ENCODE peak calls at places on chromosomes 2 and 18, in eight cellular contexts. N is Kasumi-1, C is mesothelial cell of epicardium, B is cardiac fibroblast, O is NAMALWA, J is dermis microvascular lymphatic vessel endothelial cell, A is GDM1, E is foreskin fibroblast. Z is an unnamed sample.

GRCh38 chr2:67318014-67318413 is 79.1 kb upstream of the ETAA1 start:
- DNase-seq in N (no peak), C (no peak), B (no peak), O (no peak), J (no peak), A (no peak), E (no peak), Z (no peak)

GRCh38 chr2:136024616-136025015 is 39.2 kb upstream of the DARS1 start:
- DNase-seq in N (no peak), C (no peak), B (no peak), O (no peak), J (no peak), A (no peak), E (no peak), Z (no peak)

GRCh38 chr2:153819501-153819900 is 52.2 kb upstream of the GALNT13 start:
- DNase-seq in N (no peak), C (no peak), B (no peak), O (no peak), J (no peak), A (no peak), E (no peak), Z (no peak)

GRCh38 chr2:166090900-166091299 is 36.9 kb downstream of the SCN1A start:
- DNase-seq in N (no peak), C (no peak), B (peak; percentile 67), O (no peak), J (peak; percentile 52), A (no peak), E (peak; percentile 69), Z (peak; percentile 39)

GRCh38 chr2:160736629-160737028 is 243.0 kb upstream of the RBMS1 start:
- DNase-seq in N (no peak), C (no peak), B (peak; percentile 41), O (no peak), J (no peak), A (no peak), E (peak; percentile 74), Z (peak; percentile 14)

GRCh38 chr2:154720642-154721041 is 22.1 kb downstream of the KCNJ3 start:
- DNase-seq in N (no peak), C (no peak), B (no peak), O (no peak), J (no peak), A (no peak), E (peak; percentile 31), Z (no peak)

GRCh38 chr2:227655454-227655853 is 11.2 kb upstream of the SCYGR5 start:
- DNase-seq in N (no peak), C (no peak), B (peak; percentile 91), O (no peak), J (no peak), A (no peak), E (peak; percentile 93), Z (peak; percentile 13)

GRCh38 chr2:43179947-43180346 is 46.5 kb downstream of the ZFP36L2 start:
- DNase-seq in N (no peak), C (no peak), B (no peak), O (no peak), J (no peak), A (no peak), E (no peak), Z (no peak)

GRCh38 chr2:163011035-163011434 is 172.5 kb upstream of the KCNH7 start:
- DNase-seq in N (no peak), C (no peak), B (no peak), O (no peak), J (no peak), A (no peak), E (no peak), Z (no peak)

GRCh38 chr18:57915241-57915640 is 112.1 kb upstream of the ATP8B1 start:
- DNase-seq in N (no peak), C (no peak), B (no peak), O (no peak), J (no peak), A (no peak), E (peak; percentile 53), Z (no peak)

GRCh38 chr2:33153008-33153407 is 206.3 kb downstream of the LTBP1 start:
- DNase-seq in N (no peak), C (no peak), B (peak; percentile 67), O (no peak), J (no peak), A (no peak), E (peak; percentile 87), Z (no peak)

GRCh38 chr18:32297851-32298250 is 108.0 kb downstream of the MEP1B start:
- DNase-seq in N (no peak), C (no peak), B (no peak), O (no peak), J (no peak), A (no peak), E (no peak), Z (no peak)

GRCh38 chr2:4882421-4882820 is 809.8 kb upstream of the SOX11 start:
- DNase-seq in N (no peak), C (no peak), B (no peak), O (no peak), J (no peak), A (no peak), E (no peak), Z (no peak)

GRCh38 chr2:231452799-231453508 is 11.3 kb downstream of the NCL start:
- DNase-seq in N (no peak), C (no peak), B (peak; percentile 12), O (peak; percentile 69), J (no peak), A (no peak), E (peak; percentile 51), Z (no peak)

GRCh38 chr2:128260239-128261138 is 58.2 kb downstream of the HS6ST1 start:
- DNase-seq in N (no peak), C (no peak), B (peak; percentile 90), O (no peak), J (no peak), A (no peak), E (peak; percentile 93), Z (no peak)

GRCh38 chr2:170266358-170266757 is 88.4 kb downstream of the MYO3B start:
- DNase-seq in N (no peak), C (no peak), B (no peak), O (no peak), J (no peak), A (no peak), E (no peak), Z (no peak)

GRCh38 chr2:189177441-189177840 is 2.1 kb downstream of the COL5A2 start:
- DNase-seq in N (no peak), C (no peak), B (no peak), O (no peak), J (no peak), A (no peak), E (no peak), Z (no peak)

GRCh38 chr2:130870161-130870485 is 33.4 kb downstream of the ARHGEF4 start:
- DNase-seq in N (no peak), C (no peak), B (no peak), O (no peak), J (no peak), A (no peak), E (no peak), Z (no peak)

GRCh38 chr2:201108341-201108740 is 7.6 kb upstream of the CFLAR start:
- DNase-seq in N (no peak), C (no peak), B (no peak), O (no peak), J (no peak), A (no peak), E (no peak), Z (no peak)

GRCh38 chr2:171410101-171410500 is 23.7 kb downstream of the METTL8 start:
- DNase-seq in N (no peak), C (no peak), B (peak; percentile 25), O (no peak), J (no peak), A (no peak), E (peak; percentile 79), Z (no peak)

GRCh38 chr18:4831791-4832375 is 365.2 kb downstream of the AKAIN1 start:
- DNase-seq in N (no peak), C (no peak), B (no peak), O (no peak), J (no peak), A (no peak), E (no peak), Z (no peak)

GRCh38 chr18:9234528-9234927 is 97.9 kb downstream of the ANKRD12 start:
- DNase-seq in N (no peak), C (no peak), B (no peak), O (no peak), J (no peak), A (no peak), E (no peak), Z (no peak)

GRCh38 chr18:21912339-21913239 is 172.0 kb downstream of the MIB1 start:
- DNase-seq in N (no peak), C (no peak), B (no peak), O (no peak), J (no peak), A (no peak), E (no peak), Z (no peak)

GRCh38 chr2:231241755-231242507 is 43.5 kb downstream of the ARMC9 start:
- DNase-seq in N (peak; percentile 1), C (no peak), B (peak; percentile 6), O (no peak), J (no peak), A (no peak), E (peak; percentile 49), Z (no peak)

GRCh38 chr2:231272961-231273360 is 74.5 kb downstream of the ARMC9 start:
- DNase-seq in N (no peak), C (no peak), B (no peak), O (no peak), J (no peak), A (no peak), E (no peak), Z (no peak)

GRCh38 chr2:104976603-104977120 is 61.2 kb upstream of the MRPS9 start:
- DNase-seq in N (peak; percentile 95), C (no peak), B (no peak), O (peak; percentile 85), J (no peak), A (peak; percentile 70), E (no peak), Z (no peak)

GRCh38 chr18:7370812-7371211 is 139.9 kb downstream of the LRRC30 start:
- DNase-seq in N (peak; percentile 71), C (no peak), B (peak; percentile 41), O (no peak), J (peak; percentile 20), A (peak; percentile 96), E (no peak), Z (peak; percentile 53)

GRCh38 chr2:112256654-112257053 is 1.8 kb upstream of the ZC3H8 start:
- DNase-seq in N (peak; percentile 27), C (no peak), B (no peak), O (no peak), J (no peak), A (no peak), E (no peak), Z (no peak)

GRCh38 chr2:106095478-106096392 is 98.4 kb downstream of the UXS1 start:
- DNase-seq in N (peak; percentile 85), C (no peak), B (no peak), O (no peak), J (no peak), A (no peak), E (no peak), Z (no peak)

GRCh38 chr2:168773719-168774521 is 28.5 kb upstream of the NOSTRIN start:
- DNase-seq in N (peak; percentile 78), C (no peak), B (peak; percentile 88), O (peak; percentile 76), J (peak; percentile 72), A (peak; percentile 10), E (peak; percentile 73), Z (peak; percentile 80)

GRCh38 chr18:62523631-62524442 is 1.0 kb downstream of the ZCCHC2 start:
- DNase-seq in N (peak; percentile 30), C (peak; percentile 27), B (peak; percentile 54), O (peak; percentile 55), J (no peak), A (no peak), E (peak; percentile 76), Z (peak; percentile 69)

GRCh38 chr2:172888704-172889103 is 153.1 kb downstream of the RAPGEF4 start:
- DNase-seq in N (no peak), C (no peak), B (no peak), O (no peak), J (no peak), A (no peak), E (no peak), Z (no peak)

GRCh38 chr2:238509151-238509820 is 82.6 kb downstream of the ASB1 start:
- DNase-seq in N (no peak), C (no peak), B (peak; percentile 64), O (no peak), J (no peak), A (no peak), E (peak; percentile 48), Z (no peak)

GRCh38 chr2:135052997-135053474 is 944 bp downstream of the RAB3GAP1 start:
- DNase-seq in N (no peak), C (no peak), B (no peak), O (peak; percentile 38), J (no peak), A (no peak), E (peak; percentile 32), Z (peak; percentile 20)

Z was measured in lung microvascular endothelial cell.